ENCODE peak calls at places on chromosome 21, in ten cellular contexts. One of them, this sample, is unnamed.

GRCh38 chr21:45244799-45245340 is 42.8 kb downstream of the POFUT2 start:
- DNase-seq in left colon: no peak
- DNase-seq in NCI-H1105: no peak
- DNase-seq in kidney: no peak
- DNase-seq in fibroblast of the conjunctiva: no peak
- DNase-seq in HCT116: no peak
- DNase-seq in left lung: no peak
- DNase-seq in iPS DF 6.9: no peak
- DNase-seq in HEK293T: no peak
- DNase-seq in mammary epithelial cell: no peak
- DNase-seq in this sample: no peak

GRCh38 chr21:34693192-34693810 is 24.5 kb downstream of the CLIC6 start:
- DNase-seq in HCT116: peak; percentile 59
- DNase-seq in fibroblast of the conjunctiva: peak; percentile 59
- DNase-seq in HEK293T: peak; percentile 72
- DNase-seq in mammary epithelial cell: peak; percentile 39
- DNase-seq in left lung: no peak
- DNase-seq in NCI-H1105: peak; percentile 22
- DNase-seq in kidney: no peak
- DNase-seq in iPS DF 6.9: peak; percentile 60
- DNase-seq in left colon: no peak
- DNase-seq in this sample: no peak

GRCh38 chr21:27645285-27645684 is 678.4 kb upstream of the ADAMTS5 start:
- DNase-seq in iPS DF 6.9: no peak
- DNase-seq in NCI-H1105: no peak
- DNase-seq in left colon: no peak
- DNase-seq in HEK293T: no peak
- DNase-seq in HCT116: no peak
- DNase-seq in kidney: no peak
- DNase-seq in left lung: no peak
- DNase-seq in fibroblast of the conjunctiva: no peak
- DNase-seq in mammary epithelial cell: peak; percentile 85
- DNase-seq in this sample: no peak

GRCh38 chr21:31446206-31446900 is 102.3 kb upstream of the TIAM1 start:
- DNase-seq in iPS DF 6.9: no peak
- DNase-seq in NCI-H1105: no peak
- DNase-seq in kidney: no peak
- DNase-seq in HEK293T: no peak
- DNase-seq in left colon: no peak
- DNase-seq in HCT116: no peak
- DNase-seq in fibroblast of the conjunctiva: no peak
- DNase-seq in left lung: no peak
- DNase-seq in mammary epithelial cell: no peak
- DNase-seq in this sample: no peak

GRCh38 chr21:36754241-36754881 is 55.4 kb downstream of the SIM2 start:
- DNase-seq in iPS DF 6.9: no peak
- DNase-seq in left colon: no peak
- DNase-seq in HEK293T: no peak
- DNase-seq in HCT116: no peak
- DNase-seq in fibroblast of the conjunctiva: no peak
- DNase-seq in kidney: no peak
- DNase-seq in mammary epithelial cell: no peak
- DNase-seq in NCI-H1105: no peak
- DNase-seq in left lung: no peak
- DNase-seq in this sample: no peak

GRCh38 chr21:20419780-20420179 is 578.4 kb upstream of the NCAM2 start:
- DNase-seq in left colon: no peak
- DNase-seq in HEK293T: no peak
- DNase-seq in left lung: no peak
- DNase-seq in HCT116: no peak
- DNase-seq in kidney: no peak
- DNase-seq in NCI-H1105: no peak
- DNase-seq in mammary epithelial cell: no peak
- DNase-seq in fibroblast of the conjunctiva: no peak
- DNase-seq in iPS DF 6.9: no peak
- DNase-seq in this sample: no peak

GRCh38 chr21:38800924-38801744 is 4.6 kb upstream of the ETS2 start:
- DNase-seq in iPS DF 6.9: no peak
- DNase-seq in left lung: no peak
- DNase-seq in kidney: no peak
- DNase-seq in fibroblast of the conjunctiva: no peak
- DNase-seq in mammary epithelial cell: peak; percentile 77
- DNase-seq in HCT116: no peak
- DNase-seq in HEK293T: no peak
- DNase-seq in left colon: no peak
- DNase-seq in NCI-H1105: no peak
- DNase-seq in this sample: no peak

GRCh38 chr21:43575466-43575841 is 83.8 kb downstream of the HSF2BP start:
- DNase-seq in HEK293T: no peak
- DNase-seq in left lung: no peak
- DNase-seq in HCT116: no peak
- DNase-seq in kidney: no peak
- DNase-seq in fibroblast of the conjunctiva: no peak
- DNase-seq in NCI-H1105: no peak
- DNase-seq in mammary epithelial cell: no peak
- DNase-seq in iPS DF 6.9: no peak
- DNase-seq in left colon: no peak
- DNase-seq in this sample: no peak

GRCh38 chr21:46004168-46004861 is 22.7 kb downstream of the COL6A1 start:
- DNase-seq in mammary epithelial cell: no peak
- DNase-seq in NCI-H1105: no peak
- DNase-seq in left colon: no peak
- DNase-seq in iPS DF 6.9: no peak
- DNase-seq in left lung: no peak
- DNase-seq in HEK293T: no peak
- DNase-seq in fibroblast of the conjunctiva: no peak
- DNase-seq in kidney: no peak
- DNase-seq in HCT116: no peak
- DNase-seq in this sample: no peak

GRCh38 chr21:43905726-43906455 is 40.9 kb downstream of the AGPAT3 start:
- DNase-seq in HCT116: no peak
- DNase-seq in iPS DF 6.9: no peak
- DNase-seq in HEK293T: no peak
- DNase-seq in fibroblast of the conjunctiva: no peak
- DNase-seq in NCI-H1105: no peak
- DNase-seq in left colon: no peak
- DNase-seq in left lung: peak; percentile 6
- DNase-seq in kidney: peak; percentile 18
- DNase-seq in mammary epithelial cell: no peak
- DNase-seq in this sample: no peak

GRCh38 chr21:44730028-44730395 is 18.6 kb upstream of the TSPEAR start:
- DNase-seq in HCT116: no peak
- DNase-seq in NCI-H1105: no peak
- DNase-seq in kidney: no peak
- DNase-seq in left lung: no peak
- DNase-seq in HEK293T: no peak
- DNase-seq in mammary epithelial cell: no peak
- DNase-seq in fibroblast of the conjunctiva: no peak
- DNase-seq in left colon: no peak
- DNase-seq in iPS DF 6.9: no peak
- DNase-seq in this sample: no peak

GRCh38 chr21:15788847-15789548 is 59.2 kb downstream of the USP25 start:
- DNase-seq in kidney: no peak
- DNase-seq in HEK293T: no peak
- DNase-seq in iPS DF 6.9: no peak
- DNase-seq in NCI-H1105: no peak
- DNase-seq in mammary epithelial cell: peak; percentile 12
- DNase-seq in left lung: no peak
- DNase-seq in fibroblast of the conjunctiva: no peak
- DNase-seq in HCT116: no peak
- DNase-seq in left colon: no peak
- DNase-seq in this sample: no peak

GRCh38 chr21:29166853-29167252 is 36.4 kb downstream of the MAP3K7CL start:
- DNase-seq in NCI-H1105: no peak
- DNase-seq in HCT116: no peak
- DNase-seq in HEK293T: no peak
- DNase-seq in kidney: no peak
- DNase-seq in left lung: no peak
- DNase-seq in iPS DF 6.9: no peak
- DNase-seq in mammary epithelial cell: no peak
- DNase-seq in fibroblast of the conjunctiva: no peak
- DNase-seq in left colon: no peak
- DNase-seq in this sample: no peak

GRCh38 chr21:43312751-43313169 is 114.2 kb downstream of the SIK1 start:
- DNase-seq in left colon: peak; percentile 86
- DNase-seq in HCT116: no peak
- DNase-seq in kidney: peak; percentile 76
- DNase-seq in left lung: peak; percentile 48
- DNase-seq in HEK293T: no peak
- DNase-seq in iPS DF 6.9: no peak
- DNase-seq in mammary epithelial cell: no peak
- DNase-seq in NCI-H1105: no peak
- DNase-seq in fibroblast of the conjunctiva: no peak
- DNase-seq in this sample: no peak

GRCh38 chr21:19557046-19557445 is 1153.5 kb upstream of the TMPRSS15 start:
- DNase-seq in NCI-H1105: no peak
- DNase-seq in fibroblast of the conjunctiva: no peak
- DNase-seq in HEK293T: no peak
- DNase-seq in left colon: no peak
- DNase-seq in mammary epithelial cell: no peak
- DNase-seq in kidney: no peak
- DNase-seq in HCT116: no peak
- DNase-seq in iPS DF 6.9: no peak
- DNase-seq in left lung: no peak
- DNase-seq in this sample: no peak

GRCh38 chr21:42156690-42157605 is 62.0 kb upstream of the ABCG1 start:
- DNase-seq in HEK293T: no peak
- DNase-seq in HCT116: no peak
- DNase-seq in fibroblast of the conjunctiva: no peak
- DNase-seq in left lung: no peak
- DNase-seq in kidney: peak; percentile 54
- DNase-seq in iPS DF 6.9: no peak
- DNase-seq in NCI-H1105: peak; percentile 48
- DNase-seq in left colon: no peak
- DNase-seq in mammary epithelial cell: no peak
- DNase-seq in this sample: no peak